ENCODE peak calls at places on chromosomes 1 and 21, in eight cellular contexts. T is foreskin fibroblast; S is NCI-H1092 treated with DMSO at 0.1 percent for 48 hours; B is activated CD8-positive, alpha-beta memory T cell treated with anti-CD3 and anti-CD28 coated beads, Interleukin-2, amount 50 U/mL, for 4 hours; C is iPS-NIHi11; R is GM23248; D is nephron progenitor cell; Z is CD4-positive, alpha-beta memory T cell. O is an unnamed sample.

GRCh38 chr1:43492816-43493215 is 37.9 kb upstream of the PTPRF start:
- DNase-seq in S (peak), R (peak), T (peak), B (no peak), D (no peak), C (no peak), Z (no peak), O (peak)

GRCh38 chr1:155184835-155185782 is 11.5 kb downstream of the TRIM46 start:
- DNase-seq in C (no peak), B (no peak), R (no peak), S (no peak), Z (no peak), D (no peak), T (no peak), O (no peak)

GRCh38 chr1:21577933-21578332 is 68.7 kb downstream of the ALPL start:
- DNase-seq in D (no peak), R (no peak), T (no peak), C (no peak), B (no peak), Z (no peak), S (no peak), O (no peak)

GRCh38 chr21:32578107-32578691 is 7.1 kb downstream of the TCP10L start:
- DNase-seq in C (peak), S (no peak), T (peak), R (peak), Z (peak), B (no peak), D (peak), O (no peak)

GRCh38 chr1:244164563-244164890 is 113.4 kb downstream of the ZBTB18 start:
- DNase-seq in T (no peak), Z (no peak), D (no peak), B (no peak), C (no peak), S (no peak), R (no peak), O (no peak)

GRCh38 chr1:236269439-236269838 is 12.3 kb downstream of the ERO1B start:
- DNase-seq in D (no peak), S (no peak), C (no peak), B (no peak), Z (no peak), T (no peak), R (no peak), O (no peak)

GRCh38 chr1:205271277-205271676 is 43.5 kb downstream of the TMCC2 start:
- DNase-seq in R (peak), T (peak), S (no peak), B (no peak), D (no peak), Z (no peak), C (no peak), O (peak)

GRCh38 chr1:68175621-68176398 is 56.5 kb downstream of the WLS start:
- DNase-seq in D (no peak), R (no peak), Z (no peak), S (peak), B (no peak), T (peak), C (no peak), O (no peak)

GRCh38 chr1:167488786-167489185 is 29.5 kb downstream of the CD247 start:
- DNase-seq in Z (no peak), C (no peak), B (no peak), R (no peak), D (peak), T (no peak), S (no peak), O (no peak)

GRCh38 chr1:113811353-113811887 is 856 bp downstream of the RSBN1 start:
- DNase-seq in D (peak), S (peak), C (peak), T (peak), R (peak), Z (no peak), B (no peak), O (no peak)

GRCh38 chr21:26717146-26717739 is 128.0 kb downstream of the ADAMTS1 start:
- DNase-seq in Z (peak), B (no peak), C (no peak), S (peak), D (no peak), R (peak), T (peak), O (peak)

GRCh38 chr1:52645261-52645660 is 12.3 kb downstream of the SHISAL2A start:
- DNase-seq in R (no peak), B (no peak), S (no peak), T (no peak), C (no peak), Z (no peak), D (no peak), O (no peak)

GRCh38 chr1:175050992-175051391 is 16.6 kb upstream of the TNN start:
- DNase-seq in T (no peak), Z (no peak), C (no peak), R (no peak), B (no peak), D (no peak), S (no peak), O (no peak)

GRCh38 chr1:53934170-53934765 is 11.2 kb downstream of the IFT25 start:
- DNase-seq in Z (no peak), T (no peak), D (no peak), B (no peak), S (no peak), C (no peak), R (peak), O (no peak)

GRCh38 chr1:17616731-17617279 is 77.3 kb downstream of the ARHGEF10L start:
- DNase-seq in C (no peak), B (no peak), D (no peak), S (no peak), R (no peak), T (no peak), Z (no peak), O (no peak)

GRCh38 chr1:107202007-107202406 is 61.2 kb downstream of the NTNG1 start:
- DNase-seq in S (no peak), B (no peak), D (no peak), C (no peak), T (no peak), R (no peak), Z (no peak), O (no peak)

GRCh38 chr1:110750446-110751029 is 75.8 kb upstream of the KCNA3 start:
- DNase-seq in S (peak), D (no peak), Z (no peak), T (peak), R (no peak), C (no peak), B (no peak), O (no peak)

GRCh38 chr21:41926068-41926806 is 27.6 kb downstream of the C2CD2 start:
- DNase-seq in Z (peak), C (peak), S (no peak), D (no peak), B (peak), R (peak), T (peak), O (no peak)

GRCh38 chr21:18951291-18952038 is 547.9 kb upstream of the TMPRSS15 start:
- DNase-seq in Z (no peak), C (peak), R (no peak), D (peak), S (peak), B (no peak), T (no peak), O (no peak)

GRCh38 chr21:45546636-45547203 is 4.5 kb upstream of the SLC19A1 start:
- DNase-seq in R (no peak), Z (no peak), T (no peak), B (no peak), S (no peak), C (no peak), D (no peak), O (no peak)

GRCh38 chr1:81678779-81679178 is 122.0 kb upstream of the ADGRL2 start:
- DNase-seq in R (no peak), B (no peak), Z (no peak), D (no peak), T (no peak), C (no peak), S (no peak), O (no peak)

GRCh38 chr1:236560213-236560771 is 36.5 kb downstream of the LGALS8 start:
- DNase-seq in B (no peak), D (no peak), R (no peak), C (peak), T (no peak), Z (no peak), S (no peak), O (no peak)

GRCh38 chr1:71641903-71642302 is 561.1 kb upstream of the ZRANB2 start:
- DNase-seq in B (no peak), C (no peak), D (no peak), R (no peak), S (no peak), T (no peak), Z (no peak), O (no peak)

GRCh38 chr21:42533306-42533962 is 19.8 kb downstream of the SLC37A1 start:
- DNase-seq in S (no peak), C (no peak), B (no peak), D (no peak), R (no peak), T (no peak), Z (no peak), O (no peak)

GRCh38 chr1:27342778-27343638 is 1.2 kb downstream of the SYTL1 start:
- DNase-seq in T (no peak), Z (peak), B (peak), S (no peak), R (no peak), C (peak), D (peak), O (no peak)